ENCODE peak calls at places on chromosomes 5 and 9, in six cellular contexts. One of them, this sample, is unnamed.

GRCh38 chr5:173909205-173909604 is 21.1 kb downstream of the CPEB4 start:
- DNase-seq in memory B cell: no peak
- DNase-seq in NCI-H1092 treated with DMSO at 0.1 percent for 48 hours: no peak
- DNase-seq in fibroblast of mammary gland: no peak
- DNase-seq in islet precursor cell: no peak
- DNase-seq in stimulated activated CD4-positive, alpha-beta T cell treated with anti-CD3 and anti-CD28 coated beads, Interleukin-1b, Interleukin-23, amount 100 ng/mL, for 24 hours: no peak
- DNase-seq in this sample: no peak

GRCh38 chr5:74251106-74252032 is 389.2 kb downstream of the ENC1 start:
- DNase-seq in memory B cell: no peak
- DNase-seq in fibroblast of mammary gland: peak; percentile 96
- DNase-seq in stimulated activated CD4-positive, alpha-beta T cell treated with anti-CD3 and anti-CD28 coated beads, Interleukin-1b, Interleukin-23, amount 100 ng/mL, for 24 hours: no peak
- DNase-seq in NCI-H1092 treated with DMSO at 0.1 percent for 48 hours: no peak
- DNase-seq in islet precursor cell: peak; percentile 96
- DNase-seq in this sample: no peak

GRCh38 chr5:95668728-95669127 is 14.1 kb downstream of the SPATA9 start:
- DNase-seq in stimulated activated CD4-positive, alpha-beta T cell treated with anti-CD3 and anti-CD28 coated beads, Interleukin-1b, Interleukin-23, amount 100 ng/mL, for 24 hours: no peak
- DNase-seq in islet precursor cell: no peak
- DNase-seq in memory B cell: no peak
- DNase-seq in NCI-H1092 treated with DMSO at 0.1 percent for 48 hours: no peak
- DNase-seq in fibroblast of mammary gland: no peak
- DNase-seq in this sample: no peak

GRCh38 chr5:94376672-94377345 is 241.6 kb downstream of the KIAA0825 start:
- DNase-seq in islet precursor cell: peak; percentile 80
- DNase-seq in NCI-H1092 treated with DMSO at 0.1 percent for 48 hours: peak; percentile 84
- DNase-seq in memory B cell: no peak
- DNase-seq in fibroblast of mammary gland: no peak
- DNase-seq in stimulated activated CD4-positive, alpha-beta T cell treated with anti-CD3 and anti-CD28 coated beads, Interleukin-1b, Interleukin-23, amount 100 ng/mL, for 24 hours: no peak
- DNase-seq in this sample: no peak

GRCh38 chr9:18343799-18344198 is 130.2 kb upstream of the ADAMTSL1 start:
- DNase-seq in stimulated activated CD4-positive, alpha-beta T cell treated with anti-CD3 and anti-CD28 coated beads, Interleukin-1b, Interleukin-23, amount 100 ng/mL, for 24 hours: no peak
- DNase-seq in NCI-H1092 treated with DMSO at 0.1 percent for 48 hours: no peak
- DNase-seq in fibroblast of mammary gland: peak; percentile 70
- DNase-seq in memory B cell: no peak
- DNase-seq in islet precursor cell: no peak
- DNase-seq in this sample: no peak

GRCh38 chr9:110714314-110714713 is 45.7 kb downstream of the MUSK start:
- DNase-seq in NCI-H1092 treated with DMSO at 0.1 percent for 48 hours: peak; percentile 80
- DNase-seq in stimulated activated CD4-positive, alpha-beta T cell treated with anti-CD3 and anti-CD28 coated beads, Interleukin-1b, Interleukin-23, amount 100 ng/mL, for 24 hours: no peak
- DNase-seq in islet precursor cell: no peak
- DNase-seq in memory B cell: no peak
- DNase-seq in fibroblast of mammary gland: no peak
- DNase-seq in this sample: no peak

GRCh38 chr9:728535-728934 is 113.0 kb upstream of the DMRT1 start:
- DNase-seq in stimulated activated CD4-positive, alpha-beta T cell treated with anti-CD3 and anti-CD28 coated beads, Interleukin-1b, Interleukin-23, amount 100 ng/mL, for 24 hours: no peak
- DNase-seq in NCI-H1092 treated with DMSO at 0.1 percent for 48 hours: no peak
- DNase-seq in fibroblast of mammary gland: no peak
- DNase-seq in memory B cell: no peak
- DNase-seq in islet precursor cell: no peak
- DNase-seq in this sample: no peak

GRCh38 chr5:93596676-93597441 is 13.8 kb downstream of the NR2F1 start:
- DNase-seq in islet precursor cell: peak; percentile 84
- DNase-seq in fibroblast of mammary gland: no peak
- DNase-seq in stimulated activated CD4-positive, alpha-beta T cell treated with anti-CD3 and anti-CD28 coated beads, Interleukin-1b, Interleukin-23, amount 100 ng/mL, for 24 hours: no peak
- DNase-seq in memory B cell: no peak
- DNase-seq in NCI-H1092 treated with DMSO at 0.1 percent for 48 hours: no peak
- DNase-seq in this sample: no peak

GRCh38 chr9:97506264-97506663 is 4.8 kb downstream of the TMOD1 start:
- DNase-seq in memory B cell: no peak
- DNase-seq in NCI-H1092 treated with DMSO at 0.1 percent for 48 hours: no peak
- DNase-seq in stimulated activated CD4-positive, alpha-beta T cell treated with anti-CD3 and anti-CD28 coated beads, Interleukin-1b, Interleukin-23, amount 100 ng/mL, for 24 hours: no peak
- DNase-seq in fibroblast of mammary gland: no peak
- DNase-seq in islet precursor cell: peak; percentile 22
- DNase-seq in this sample: no peak

GRCh38 chr5:54651482-54652076 is 134.0 kb downstream of the SNX18 start:
- DNase-seq in memory B cell: no peak
- DNase-seq in fibroblast of mammary gland: peak; percentile 52
- DNase-seq in stimulated activated CD4-positive, alpha-beta T cell treated with anti-CD3 and anti-CD28 coated beads, Interleukin-1b, Interleukin-23, amount 100 ng/mL, for 24 hours: no peak
- DNase-seq in islet precursor cell: no peak
- DNase-seq in NCI-H1092 treated with DMSO at 0.1 percent for 48 hours: peak; percentile 0
- DNase-seq in this sample: no peak

GRCh38 chr9:114389612-114390368 is 2.0 kb upstream of the AKNA start:
- DNase-seq in islet precursor cell: no peak
- DNase-seq in NCI-H1092 treated with DMSO at 0.1 percent for 48 hours: no peak
- DNase-seq in stimulated activated CD4-positive, alpha-beta T cell treated with anti-CD3 and anti-CD28 coated beads, Interleukin-1b, Interleukin-23, amount 100 ng/mL, for 24 hours: no peak
- DNase-seq in memory B cell: no peak
- DNase-seq in fibroblast of mammary gland: no peak
- DNase-seq in this sample: no peak

GRCh38 chr5:140835622-140836510 is 1.8 kb downstream of the PCDHA7 start:
- DNase-seq in NCI-H1092 treated with DMSO at 0.1 percent for 48 hours: no peak
- DNase-seq in islet precursor cell: no peak
- DNase-seq in stimulated activated CD4-positive, alpha-beta T cell treated with anti-CD3 and anti-CD28 coated beads, Interleukin-1b, Interleukin-23, amount 100 ng/mL, for 24 hours: no peak
- DNase-seq in memory B cell: no peak
- DNase-seq in fibroblast of mammary gland: no peak
- DNase-seq in this sample: no peak

GRCh38 chr9:79630521-79631403 is 59.0 kb downstream of the TLE4 start:
- DNase-seq in memory B cell: no peak
- DNase-seq in NCI-H1092 treated with DMSO at 0.1 percent for 48 hours: no peak
- DNase-seq in islet precursor cell: no peak
- DNase-seq in stimulated activated CD4-positive, alpha-beta T cell treated with anti-CD3 and anti-CD28 coated beads, Interleukin-1b, Interleukin-23, amount 100 ng/mL, for 24 hours: no peak
- DNase-seq in fibroblast of mammary gland: no peak
- DNase-seq in this sample: no peak

GRCh38 chr5:178209334-178210072 is 5.2 kb downstream of the HNRNPAB start:
- DNase-seq in NCI-H1092 treated with DMSO at 0.1 percent for 48 hours: no peak
- DNase-seq in stimulated activated CD4-positive, alpha-beta T cell treated with anti-CD3 and anti-CD28 coated beads, Interleukin-1b, Interleukin-23, amount 100 ng/mL, for 24 hours: no peak
- DNase-seq in fibroblast of mammary gland: no peak
- DNase-seq in memory B cell: no peak
- DNase-seq in islet precursor cell: no peak
- DNase-seq in this sample: no peak

GRCh38 chr5:146860213-146860891 is 18.2 kb downstream of the PPP2R2B start:
- DNase-seq in fibroblast of mammary gland: peak; percentile 15
- DNase-seq in NCI-H1092 treated with DMSO at 0.1 percent for 48 hours: no peak
- DNase-seq in islet precursor cell: no peak
- DNase-seq in stimulated activated CD4-positive, alpha-beta T cell treated with anti-CD3 and anti-CD28 coated beads, Interleukin-1b, Interleukin-23, amount 100 ng/mL, for 24 hours: no peak
- DNase-seq in memory B cell: no peak
- DNase-seq in this sample: no peak

GRCh38 chr9:126614455-126615248 is 924 bp downstream of the LMX1B start:
- DNase-seq in stimulated activated CD4-positive, alpha-beta T cell treated with anti-CD3 and anti-CD28 coated beads, Interleukin-1b, Interleukin-23, amount 100 ng/mL, for 24 hours: no peak
- DNase-seq in NCI-H1092 treated with DMSO at 0.1 percent for 48 hours: no peak
- DNase-seq in memory B cell: no peak
- DNase-seq in islet precursor cell: no peak
- DNase-seq in fibroblast of mammary gland: no peak
- DNase-seq in this sample: no peak

GRCh38 chr9:123438321-123438720 is 82.3 kb downstream of the CRB2 start:
- DNase-seq in fibroblast of mammary gland: no peak
- DNase-seq in memory B cell: no peak
- DNase-seq in NCI-H1092 treated with DMSO at 0.1 percent for 48 hours: no peak
- DNase-seq in stimulated activated CD4-positive, alpha-beta T cell treated with anti-CD3 and anti-CD28 coated beads, Interleukin-1b, Interleukin-23, amount 100 ng/mL, for 24 hours: no peak
- DNase-seq in islet precursor cell: peak; percentile 47
- DNase-seq in this sample: no peak

GRCh38 chr5:56817306-56817986 is 2.1 kb downstream of the MAP3K1 start:
- DNase-seq in NCI-H1092 treated with DMSO at 0.1 percent for 48 hours: no peak
- DNase-seq in memory B cell: no peak
- DNase-seq in stimulated activated CD4-positive, alpha-beta T cell treated with anti-CD3 and anti-CD28 coated beads, Interleukin-1b, Interleukin-23, amount 100 ng/mL, for 24 hours: no peak
- DNase-seq in fibroblast of mammary gland: no peak
- DNase-seq in islet precursor cell: no peak
- DNase-seq in this sample: no peak

GRCh38 chr5:11733840-11734192 is 170.4 kb downstream of the CTNND2 start:
- DNase-seq in NCI-H1092 treated with DMSO at 0.1 percent for 48 hours: no peak
- DNase-seq in memory B cell: no peak
- DNase-seq in islet precursor cell: no peak
- DNase-seq in fibroblast of mammary gland: no peak
- DNase-seq in stimulated activated CD4-positive, alpha-beta T cell treated with anti-CD3 and anti-CD28 coated beads, Interleukin-1b, Interleukin-23, amount 100 ng/mL, for 24 hours: no peak
- DNase-seq in this sample: no peak

GRCh38 chr5:27241564-27242257 is 203.3 kb upstream of the CDH9 start:
- DNase-seq in NCI-H1092 treated with DMSO at 0.1 percent for 48 hours: no peak
- DNase-seq in stimulated activated CD4-positive, alpha-beta T cell treated with anti-CD3 and anti-CD28 coated beads, Interleukin-1b, Interleukin-23, amount 100 ng/mL, for 24 hours: no peak
- DNase-seq in fibroblast of mammary gland: peak; percentile 98
- DNase-seq in memory B cell: no peak
- DNase-seq in islet precursor cell: no peak
- DNase-seq in this sample: no peak